ENCODE peak calls at places on chromosomes 5 and 9, in five cellular contexts. Y is A549, J is H1, T is HepG2, P is K562. Q is an unnamed sample.

GRCh38 chr5:126801992-126802294 is 25.0 kb downstream of the LMNB1 start:
- DNase-seq in Y (peak; percentile 41), J (no peak), T (peak; percentile 20), P (no peak), Q (peak; percentile 46)

GRCh38 chr5:88183255-88183654 is 85.4 kb downstream of the TMEM161B start:
- DNase-seq in Y (no peak), J (no peak), T (no peak), P (no peak), Q (no peak)

GRCh38 chr5:133952729-133953567 is 15.5 kb downstream of the C5orf15 start:
- DNase-seq in Y (no peak), J (no peak), T (no peak), P (no peak), Q (peak; percentile 74)

GRCh38 chr5:65015767-65016166 is 247.0 kb downstream of the CWC27 start:
- DNase-seq in Y (no peak), J (no peak), T (no peak), P (no peak), Q (no peak)

GRCh38 chr5:109141499-109142200 is 268.1 kb downstream of the PJA2 start:
- DNase-seq in Y (peak; percentile 8), J (no peak), T (no peak), P (no peak), Q (no peak)

GRCh38 chr9:5624655-5625054 is 4.3 kb upstream of the RIC1 start:
- DNase-seq in Y (no peak), J (no peak), T (no peak), P (no peak), Q (no peak)

GRCh38 chr9:122394265-122395242 is 23.7 kb downstream of the PTGS1 start:
- DNase-seq in Y (no peak), J (no peak), T (no peak), P (no peak), Q (peak; percentile 38)

GRCh38 chr5:66582499-66582898 is 13.7 kb upstream of the MAST4 start:
- DNase-seq in Y (no peak), J (no peak), T (no peak), P (no peak), Q (no peak)

GRCh38 chr5:2779459-2779858 is 28.0 kb upstream of the IRX2 start:
- DNase-seq in Y (no peak), J (no peak), T (no peak), P (no peak), Q (no peak)

GRCh38 chr5:153515269-153515668 is 24.8 kb downstream of the GRIA1 start:
- DNase-seq in Y (no peak), J (no peak), T (no peak), P (no peak), Q (no peak)

GRCh38 chr9:128927731-128928411 is 7.1 kb downstream of the PHYHD1 start:
- DNase-seq in Y (peak; percentile 70), J (peak; percentile 84), T (no peak), P (peak; percentile 72), Q (peak; percentile 65)

GRCh38 chr5:57539281-57539701 is 56.7 kb upstream of the ACTBL2 start:
- DNase-seq in Y (no peak), J (no peak), T (no peak), P (no peak), Q (no peak)

GRCh38 chr5:3033033-3033755 is 281.7 kb upstream of the IRX2 start:
- DNase-seq in Y (no peak), J (no peak), T (no peak), P (no peak), Q (no peak)

GRCh38 chr9:107486674-107487520 is 2.7 kb downstream of the KLF4 start:
- DNase-seq in Y (no peak), J (no peak), T (no peak), P (no peak), Q (no peak)

GRCh38 chr9:107488400-107489143 is 997 bp downstream of the KLF4 start:
- DNase-seq in Y (peak; percentile 61), J (peak; percentile 68), T (no peak), P (no peak), Q (peak; percentile 42)

GRCh38 chr9:107489687-107490605 is at the start of gene KLF4:
- DNase-seq in Y (peak; percentile 95), J (peak; percentile 84), T (peak; percentile 62), P (peak; percentile 97), Q (peak; percentile 94)

GRCh38 chr9:107489144-107489673 is 360 bp downstream of the KLF4 start:
- DNase-seq in Y (no peak), J (no peak), T (no peak), P (no peak), Q (peak; percentile 34)

GRCh38 chr9:107487521-107488399 is 1.8 kb downstream of the KLF4 start:
- DNase-seq in Y (peak; percentile 69), J (peak; percentile 84), T (no peak), P (no peak), Q (peak; percentile 72)
- TF ChIP-seq CTCF in Y (peak; percentile 56), J (peak; percentile 87), T (peak; percentile 64), P (no peak), Q (peak; percentile 72)

GRCh38 chr5:138352071-138352721 is at the start of gene KDM3B:
- DNase-seq in Y (peak; percentile 94), J (peak; percentile 100), T (peak; percentile 76), P (peak; percentile 95), Q (peak; percentile 79)

GRCh38 chr5:138354387-138354786 is 1.9 kb downstream of the KDM3B start:
- DNase-seq in Y (no peak), J (no peak), T (no peak), P (no peak), Q (no peak)

GRCh38 chr5:138352722-138353549 is 451 bp downstream of the KDM3B start:
- DNase-seq in Y (peak; percentile 60), J (peak; percentile 79), T (peak; percentile 26), P (peak; percentile 82), Q (peak; percentile 75)

GRCh38 chr5:138354926-138355378 is 2.5 kb downstream of the KDM3B start:
- DNase-seq in Y (peak; percentile 86), J (no peak), T (peak; percentile 67), P (peak; percentile 64), Q (peak; percentile 79)

DNA sequence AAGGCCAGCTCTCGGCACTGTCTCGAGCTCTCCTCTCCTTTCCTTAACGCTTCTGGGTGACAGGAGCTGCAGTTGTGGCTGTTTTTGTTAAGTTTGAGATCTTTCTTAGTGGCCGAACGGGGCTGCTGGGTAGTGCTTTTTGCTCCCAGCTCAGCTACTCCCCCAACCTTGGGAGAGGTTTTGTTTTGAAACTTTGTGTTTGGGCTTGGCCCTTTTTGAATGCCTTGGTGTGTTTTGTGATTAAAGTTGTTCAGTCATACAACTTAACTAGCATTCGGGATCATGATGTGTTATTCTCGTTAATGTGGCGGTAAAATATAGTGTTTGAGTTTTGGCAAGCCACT is 1.0 kb downstream of the KDM3B start:
- DNase-seq in Y (no peak), J (no peak), T (no peak), P (no peak), Q (no peak)
- H3K27ac ChIP-seq in Y (peak overlapping the region; percentile 100), J (peak overlapping the region; percentile 82), T (peak overlapping the region; percentile 86), P (peak overlapping the region; percentile 93), Q (peak overlapping the region; percentile 65)

GRCh38 chr9:124399999-124400940 is 15.0 kb downstream of the PSMB7 start:
- DNase-seq in Y (no peak), J (no peak), T (no peak), P (no peak), Q (no peak)

GRCh38 chr9:124403246-124403645 is 12.0 kb downstream of the PSMB7 start:
- DNase-seq in Y (no peak), J (no peak), T (no peak), P (no peak), Q (no peak)

GRCh38 chr9:124398191-124398590 is 17.1 kb downstream of the PSMB7 start:
- DNase-seq in Y (no peak), J (no peak), T (no peak), P (no peak), Q (no peak)

GRCh38 chr9:124395826-124396225 is 19.4 kb downstream of the PSMB7 start:
- DNase-seq in Y (no peak), J (no peak), T (no peak), P (no peak), Q (no peak)

DNA sequence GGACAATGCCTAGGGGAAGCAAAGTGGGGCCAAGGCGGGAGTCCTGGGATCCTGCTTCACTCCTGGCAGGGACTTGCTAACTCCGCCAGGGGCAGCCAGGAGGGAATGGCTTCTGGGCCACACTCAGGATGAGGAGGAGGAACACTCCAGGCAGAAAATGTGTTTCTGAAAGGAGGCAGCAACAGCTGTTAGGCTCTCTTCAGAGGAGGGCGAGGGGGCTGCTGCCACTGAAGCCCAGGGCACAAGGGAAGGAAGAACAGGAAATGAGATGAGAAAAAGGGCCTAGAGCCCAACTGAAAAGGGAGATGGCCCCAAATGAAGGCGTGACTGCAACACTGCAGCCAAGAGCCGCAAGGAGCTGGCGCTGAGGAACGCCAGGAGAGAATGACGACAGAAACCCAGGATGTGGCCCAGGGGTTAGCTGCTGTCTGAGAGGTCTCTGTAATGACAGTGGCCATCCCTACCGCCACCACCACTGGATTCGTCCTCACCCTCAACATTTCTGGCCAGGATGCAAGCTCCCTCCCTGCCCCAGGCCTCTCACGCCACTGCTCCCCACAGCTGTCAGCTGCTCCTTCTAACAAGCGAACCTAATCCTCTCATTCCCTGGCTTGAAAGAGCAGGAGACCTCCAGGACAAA is 15.8 kb downstream of the PSMB7 start:
- DNase-seq in Y (no peak), J (peak; percentile 56), T (no peak), P (no peak), Q (no peak)
- TF ChIP-seq JUN in Y (no peak), J (no peak), T (no peak), P (no peak), Q (no peak)

GRCh38 chr5:35938518-35939227 is at the start of gene CAPSL:
- DNase-seq in Y (peak; percentile 42), J (peak; percentile 70), T (no peak), P (no peak), Q (peak; percentile 9)

GRCh38 chr5:35939639-35940038 is 1.2 kb upstream of the CAPSL start:
- DNase-seq in Y (no peak), J (no peak), T (no peak), P (no peak), Q (no peak)
- TF ChIP-seq CTCF in Y (no peak), J (no peak), T (no peak), P (no peak), Q (no peak)

Q was measured in endothelial cell of umbilical vein.